ENCODE peak calls at places on chromosome 21, in four cellular contexts. F is IMR-90, X is K562, D is GM12878. J is an unnamed sample.

GRCh38 chr21:31180256-31181088 is 142.2 kb upstream of the KRTAP19-8 start:
- DNase-seq in F (peak), X (peak), D (no peak), J (peak)

GRCh38 chr21:32055305-32055704 is 182.5 kb downstream of the HUNK start:
- DNase-seq in F (no peak), X (no peak), D (no peak), J (no peak)

GRCh38 chr21:39518055-39518844 is 66.5 kb downstream of the SH3BGR start:
- DNase-seq in F (peak), X (peak), D (peak), J (peak)

GRCh38 chr21:44550807-44551206 is 498 bp downstream of the KRTAP10-2 start:
- DNase-seq in F (no peak), X (no peak), D (no peak), J (no peak)

GRCh38 chr21:42614391-42614790 is 39.0 kb upstream of the PDE9A start:
- DNase-seq in F (no peak), X (no peak), D (no peak), J (no peak)

GRCh38 chr21:45286671-45287437 is 841 bp downstream of the POFUT2 start:
- DNase-seq in F (peak), X (no peak), D (no peak), J (peak)

GRCh38 chr21:25024639-25025038 is 582.6 kb downstream of the MRPL39 start:
- DNase-seq in F (no peak), X (no peak), D (no peak), J (no peak)

GRCh38 chr21:38787461-38788274 is 18.1 kb upstream of the ETS2 start:
- DNase-seq in F (peak), X (peak), D (no peak), J (no peak)

GRCh38 chr21:44960141-44961092 is 20.6 kb downstream of the SLX9 start:
- DNase-seq in F (no peak), X (no peak), D (no peak), J (no peak)

GRCh38 chr21:42562816-42563215 is 49.2 kb downstream of the SLC37A1 start:
- DNase-seq in F (no peak), X (no peak), D (no peak), J (no peak)

GRCh38 chr21:45868488-45868887 is 113.1 kb upstream of the COL6A1 start:
- DNase-seq in F (no peak), X (no peak), D (no peak), J (no peak)

GRCh38 chr21:16262109-16262508 is 532.3 kb downstream of the USP25 start:
- DNase-seq in F (no peak), X (no peak), D (no peak), J (no peak)

GRCh38 chr21:46650476-46651098 is 15.1 kb downstream of the PRMT2 start:
- DNase-seq in F (no peak), X (no peak), D (no peak), J (no peak)

GRCh38 chr21:32383812-32384211 is 9.0 kb downstream of the URB1 start:
- DNase-seq in F (no peak), X (no peak), D (no peak), J (no peak)

GRCh38 chr21:31409849-31410762 is 66.0 kb upstream of the TIAM1 start:
- DNase-seq in F (no peak), X (no peak), D (no peak), J (no peak)

GRCh38 chr21:44263221-44263671 is 1.5 kb upstream of the DNMT3L start:
- DNase-seq in F (no peak), X (no peak), D (no peak), J (no peak)

GRCh38 chr21:40386301-40386911 is 460.6 kb downstream of the DSCAM start:
- DNase-seq in F (no peak), X (peak), D (no peak), J (no peak)

GRCh38 chr21:40272037-40272436 is 404.8 kb downstream of the PCP4 start:
- DNase-seq in F (no peak), X (no peak), D (no peak), J (no peak)

GRCh38 chr21:44870748-44871495 is 2.6 kb downstream of the PTTG1IP start:
- DNase-seq in F (no peak), X (no peak), D (no peak), J (peak)

DNA sequence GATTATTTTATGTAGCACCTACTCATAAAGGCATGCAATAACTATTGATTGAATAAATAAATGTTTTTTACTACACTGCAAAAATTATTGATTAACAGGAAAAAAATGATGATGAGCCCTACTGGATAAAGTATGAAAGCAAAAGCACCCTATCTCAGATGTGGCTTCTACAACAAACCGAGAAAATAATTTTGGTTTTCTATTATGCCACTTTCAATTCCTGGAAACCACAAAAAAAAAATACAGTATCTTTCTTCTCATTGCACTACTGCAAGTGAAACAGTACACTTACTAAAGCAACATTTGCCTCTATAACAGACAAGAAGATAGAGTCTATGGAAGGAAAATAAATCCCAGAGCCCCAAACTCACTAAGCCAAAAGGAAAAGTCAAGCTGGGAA is 1882.4 kb downstream of the NCAM2 start:
- DNase-seq in F (no peak), X (no peak), D (no peak), J (no peak)
- TF ChIP-seq FOS in F (no peak), X (no peak), D (no peak), J (no peak)

GRCh38 chr21:15199414-15199813 is 134.6 kb upstream of the NRIP1 start:
- DNase-seq in F (no peak), X (peak), D (no peak), J (no peak)
- TF ChIP-seq FOS in F (no peak), X (no peak), D (no peak), J (no peak)

GRCh38 chr21:17440955-17441354 is 71.9 kb upstream of the CXADR start:
- DNase-seq in F (no peak), X (no peak), D (no peak), J (no peak)

GRCh38 chr21:17442174-17442573 is 70.7 kb upstream of the CXADR start:
- DNase-seq in F (no peak), X (no peak), D (no peak), J (no peak)

GRCh38 chr21:17444828-17445227 is 68.0 kb upstream of the CXADR start:
- DNase-seq in F (no peak), X (no peak), D (no peak), J (no peak)

GRCh38 chr21:17438642-17439041 is 74.2 kb upstream of the CXADR start:
- DNase-seq in F (no peak), X (no peak), D (no peak), J (no peak)

DNA sequence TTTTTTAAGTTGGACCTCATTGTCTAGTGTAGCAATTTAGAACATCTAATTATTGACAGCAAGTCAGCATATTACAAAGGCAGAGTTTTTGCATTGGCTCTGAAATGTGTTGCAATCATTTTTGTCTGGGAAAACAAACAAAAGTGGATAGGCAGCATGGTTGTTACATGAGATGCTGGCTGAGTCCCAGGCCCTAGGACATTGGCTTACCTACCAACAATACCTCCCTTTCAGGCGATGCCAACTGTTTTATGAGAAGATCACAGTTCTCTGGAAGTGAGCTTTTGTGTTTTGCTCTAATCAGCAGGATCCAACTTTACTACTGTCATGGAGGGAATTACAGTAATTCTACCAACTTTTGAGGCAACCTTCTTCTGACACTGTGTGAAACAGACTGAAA is 71.5 kb upstream of the CXADR start:
- DNase-seq in F (peak), X (no peak), D (no peak), J (no peak)
- TF ChIP-seq FOS in F (no peak), X (no peak), D (no peak), J (no peak)

GRCh38 chr21:34511787-34512451 is at the start of gene KCNE1:
- DNase-seq in F (no peak), X (no peak), D (no peak), J (no peak)

GRCh38 chr21:34513109-34513675 is 1.2 kb upstream of the KCNE1 start:
- DNase-seq in F (no peak), X (no peak), D (no peak), J (no peak)

GRCh38 chr21:34509151-34509550 is 2.9 kb downstream of the KCNE1 start:
- DNase-seq in F (no peak), X (peak), D (no peak), J (no peak)

GRCh38 chr21:34510148-34511142 is 1.6 kb downstream of the KCNE1 start:
- DNase-seq in F (peak), X (peak), D (no peak), J (peak)

DNA sequence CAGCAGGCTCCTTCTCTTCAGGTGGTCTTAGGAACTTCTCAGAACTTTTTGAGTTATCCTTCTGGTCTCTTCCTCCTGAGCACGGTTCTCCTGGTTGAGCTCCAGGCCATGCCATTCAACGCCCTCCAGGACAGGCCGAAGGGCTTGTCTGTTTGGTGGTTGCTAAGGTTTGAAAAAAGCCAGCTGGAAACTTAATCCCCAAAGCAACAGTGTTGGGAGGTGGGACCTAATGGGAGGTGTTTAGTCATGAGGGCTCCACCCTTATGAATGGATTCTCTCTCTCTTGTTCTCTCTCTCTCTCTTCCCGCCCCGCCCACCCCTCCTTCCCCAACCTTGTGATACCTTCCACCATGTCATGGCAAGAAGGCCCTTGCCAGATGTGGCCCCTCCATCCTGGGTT is 856 bp downstream of the KCNE1 start:
- DNase-seq in F (no peak), X (no peak), D (no peak), J (no peak)
- TF ChIP-seq FOS in F (no peak), X (no peak), D (no peak), J (no peak)

DNA sequence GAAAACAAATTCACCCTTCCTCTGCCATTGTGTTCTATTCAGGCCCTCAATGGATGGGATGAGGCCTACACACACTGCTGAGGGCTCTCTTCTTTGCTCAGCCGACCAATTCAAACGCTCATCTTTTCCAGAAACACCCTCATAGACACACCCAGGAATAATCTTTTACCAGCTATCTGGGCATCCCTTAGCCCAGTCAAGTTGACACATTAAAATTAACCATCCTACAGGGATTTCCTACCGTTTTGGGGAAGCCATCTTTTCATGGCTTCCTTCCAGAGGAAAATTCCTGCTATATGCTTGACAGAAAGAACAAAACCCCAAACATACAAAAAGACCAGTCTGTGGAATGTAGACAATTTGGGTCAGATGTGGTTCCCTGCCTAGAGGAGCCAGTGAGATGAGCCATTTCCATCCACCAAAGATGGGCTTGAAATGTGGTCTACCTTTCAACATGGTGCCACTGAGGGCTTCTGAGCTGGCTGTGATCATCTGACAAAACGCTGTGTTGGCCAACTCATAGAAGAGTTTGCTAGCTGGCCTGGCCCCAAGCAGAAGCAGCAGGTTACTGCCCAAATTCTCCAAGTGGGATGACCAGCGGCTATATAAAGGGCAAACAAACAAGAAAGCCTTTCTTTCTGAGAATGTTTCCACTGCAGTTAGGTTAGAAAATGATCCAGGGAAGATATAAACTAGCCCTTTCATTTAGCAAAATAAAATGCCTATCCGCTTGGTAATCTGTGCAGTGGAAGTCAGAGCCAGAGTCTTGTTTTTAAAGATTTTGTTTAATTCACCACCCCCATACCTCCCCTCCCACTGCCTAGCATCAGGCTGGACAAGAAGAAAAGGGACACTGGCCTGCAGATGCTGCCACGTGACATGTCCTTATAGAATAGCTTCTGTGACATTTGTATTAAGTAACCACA is 69.1 kb upstream of the MRPS6 start:
- DNase-seq in F (peak), X (no peak), D (no peak), J (no peak)
- TF ChIP-seq FOS in F (no peak), X (no peak), D (no peak), J (no peak)

GRCh38 chr21:33976980-33977720 is 61.5 kb upstream of the ATP5PO start:
- DNase-seq in F (no peak), X (no peak), D (no peak), J (no peak)
- TF ChIP-seq FOS in F (no peak), X (no peak), D (no peak), J (no peak)

GRCh38 chr21:26597023-26597422 is 23.9 kb upstream of the CYYR1 start:
- DNase-seq in F (no peak), X (no peak), D (no peak), J (no peak)

GRCh38 chr21:26591543-26591942 is 18.5 kb upstream of the CYYR1 start:
- DNase-seq in F (no peak), X (no peak), D (no peak), J (no peak)

GRCh38 chr21:26595971-26596370 is 22.9 kb upstream of the CYYR1 start:
- DNase-seq in F (no peak), X (no peak), D (no peak), J (no peak)

GRCh38 chr21:26597981-26598380 is 24.9 kb upstream of the CYYR1 start:
- DNase-seq in F (no peak), X (no peak), D (no peak), J (no peak)

GRCh38 chr21:26593800-26594199 is 20.7 kb upstream of the CYYR1 start:
- DNase-seq in F (no peak), X (no peak), D (no peak), J (no peak)
- TF ChIP-seq FOS in F (no peak), X (no peak), D (no peak), J (no peak)

GRCh38 chr21:29102791-29103257 is 27.6 kb upstream of the MAP3K7CL start:
- DNase-seq in F (peak), X (no peak), D (no peak), J (no peak)

GRCh38 chr21:29104239-29104708 is 26.2 kb upstream of the MAP3K7CL start:
- DNase-seq in F (peak), X (no peak), D (no peak), J (no peak)

DNA sequence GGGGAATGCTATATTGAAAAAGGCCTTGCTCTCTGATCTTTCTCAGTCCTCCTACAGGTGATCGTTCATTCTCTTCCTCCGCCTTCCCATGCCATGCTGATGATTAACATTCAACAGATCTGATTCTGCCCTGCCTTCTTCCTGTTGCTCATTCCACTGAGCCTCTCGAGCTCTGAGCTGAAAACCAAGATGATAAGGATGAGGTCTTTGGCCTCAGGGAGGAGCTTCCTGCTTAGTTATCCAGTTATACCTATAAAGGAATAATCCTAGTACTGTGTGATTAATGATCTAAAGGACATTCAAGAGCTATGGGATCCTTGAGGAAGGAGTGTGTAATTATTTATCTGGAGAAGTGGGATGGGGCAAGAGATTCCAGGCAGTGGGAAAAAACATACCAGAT is 25.2 kb upstream of the MAP3K7CL start:
- DNase-seq in F (peak), X (no peak), D (no peak), J (no peak)
- TF ChIP-seq FOS in F (no peak), X (no peak), D (no peak), J (no peak)

GRCh38 chr21:33685613-33686197 is 43.4 kb downstream of the ITSN1 start:
- DNase-seq in F (peak), X (no peak), D (no peak), J (peak)
- TF ChIP-seq FOS in F (no peak), X (no peak), D (no peak), J (peak)

DNA sequence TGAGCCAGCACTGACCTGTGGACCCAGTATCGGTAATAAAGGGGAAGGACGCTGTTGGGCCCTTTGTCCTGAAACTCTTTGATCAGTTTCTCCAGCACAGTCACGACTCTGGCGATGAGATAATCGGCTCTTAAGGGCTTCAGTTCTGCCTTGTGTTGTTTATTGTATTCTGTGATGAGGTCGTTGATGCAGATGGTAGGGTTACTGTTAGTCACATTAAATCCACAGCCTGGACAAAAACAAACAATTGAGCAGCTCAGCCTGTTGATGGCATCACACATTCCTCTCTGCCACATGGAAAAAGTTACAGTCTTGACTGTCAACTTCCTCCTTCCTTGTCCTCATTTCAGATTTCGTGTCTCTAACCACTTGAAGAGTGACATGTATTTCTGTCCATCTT is 57.6 kb downstream of the SIM2 start:
- DNase-seq in F (peak), X (no peak), D (no peak), J (peak)
- TF ChIP-seq FOS in F (peak), X (no peak), D (no peak), J (no peak)

J was measured in endothelial cell of umbilical vein.